ENCODE peak calls at places on chromosomes 11 and 22, in seven cellular contexts. E is H54, Y is GM12891, G is endothelial cell of umbilical vein, U is tibial nerve, P is uterus, V is IMR-90. N is an unnamed sample.

GRCh38 chr22:41525450-41526225 is 18.6 kb downstream of the POLR3H start:
- DNase-seq in E (no peak), Y (no peak), G (no peak), U (no peak), P (no peak), V (no peak), N (no peak)

GRCh38 chr22:40534379-40535188 is 101.9 kb downstream of the MRTFA start:
- DNase-seq in E (no peak), Y (no peak), G (peak), U (no peak), P (no peak), V (peak), N (no peak)

GRCh38 chr11:89177691-89178231 is at the start of gene TYR:
- DNase-seq in E (no peak), Y (no peak), G (no peak), U (no peak), P (no peak), V (no peak), N (no peak)

GRCh38 chr11:118221419-118221818 is 3.4 kb downstream of the JAML start:
- DNase-seq in E (no peak), Y (no peak), G (no peak), U (no peak), P (no peak), V (no peak), N (no peak)

GRCh38 chr11:72111803-72112540 is 523 bp downstream of the ANAPC15 start:
- DNase-seq in E (peak), Y (peak), G (peak), U (peak), P (peak), V (peak), N (no peak)

GRCh38 chr11:70782401-70782913 is 384.1 kb downstream of the CTTN start:
- DNase-seq in E (no peak), Y (no peak), G (no peak), U (no peak), P (no peak), V (no peak), N (no peak)

GRCh38 chr11:64793271-64794160 is 9.5 kb downstream of the MAP4K2 start:
- DNase-seq in E (no peak), Y (no peak), G (no peak), U (no peak), P (no peak), V (no peak), N (no peak)

GRCh38 chr11:35305670-35306382 is 113.5 kb downstream of the SLC1A2 start:
- DNase-seq in E (peak), Y (peak), G (peak), U (no peak), P (no peak), V (peak), N (peak)

GRCh38 chr22:47102081-47102480 is 339.6 kb downstream of the TBC1D22A start:
- DNase-seq in E (no peak), Y (no peak), G (no peak), U (no peak), P (no peak), V (no peak), N (no peak)

GRCh38 chr11:11086979-11087378 is 229.1 kb upstream of the ZBED5 start:
- DNase-seq in E (no peak), Y (no peak), G (no peak), U (no peak), P (no peak), V (no peak), N (no peak)

GRCh38 chr22:43440556-43440955 is 28.7 kb downstream of the MPPED1 start:
- DNase-seq in E (no peak), Y (no peak), G (no peak), U (no peak), P (no peak), V (no peak), N (no peak)

GRCh38 chr11:6635082-6635932 is 16.1 kb upstream of the TPP1 start:
- DNase-seq in E (peak), Y (no peak), G (peak), U (peak), P (peak), V (peak), N (no peak)

GRCh38 chr11:24760681-24761080 is 263.8 kb downstream of the LUZP2 start:
- DNase-seq in E (no peak), Y (no peak), G (no peak), U (no peak), P (no peak), V (peak), N (no peak)

GRCh38 chr11:57647960-57648776 is 1.5 kb downstream of the YPEL4 start:
- DNase-seq in E (no peak), Y (no peak), G (no peak), U (no peak), P (no peak), V (no peak), N (peak)

GRCh38 chr11:9076661-9077060 is 14.7 kb downstream of the SCUBE2 start:
- DNase-seq in E (no peak), Y (no peak), G (no peak), U (no peak), P (no peak), V (no peak), N (no peak)

GRCh38 chr11:64203421-64204079 is 3.0 kb upstream of the FERMT3 start:
- DNase-seq in E (no peak), Y (no peak), G (no peak), U (no peak), P (no peak), V (no peak), N (no peak)

DNA sequence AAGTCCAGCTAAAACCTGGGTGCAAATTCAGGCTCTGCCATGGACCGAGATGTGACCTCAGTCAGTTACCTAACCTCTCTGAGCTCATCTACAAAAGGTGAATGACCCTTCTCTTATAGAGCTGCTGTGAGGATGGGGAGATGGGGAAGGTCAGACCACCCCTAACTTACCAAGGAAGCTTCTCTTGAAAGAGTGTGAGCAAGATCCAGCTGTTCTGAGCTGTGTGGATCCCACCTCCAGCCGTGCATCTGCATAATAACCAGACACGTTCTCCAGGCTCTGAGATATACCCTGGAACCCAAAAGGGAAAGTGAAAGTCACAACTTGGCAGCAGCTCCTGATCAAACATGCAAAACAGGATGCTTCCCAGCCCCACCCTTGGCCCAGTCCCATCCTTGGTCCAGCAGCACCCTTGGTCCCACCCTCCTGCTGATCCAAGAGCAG is at the start of gene APOL3:
- DNase-seq in E (peak), Y (no peak), G (peak), U (peak), P (peak), V (peak), N (no peak)
- TF ChIP-seq POLR2A in E (no peak), Y (peak), G (no peak), U (peak), P (peak), V (no peak), N (no peak)

DNA sequence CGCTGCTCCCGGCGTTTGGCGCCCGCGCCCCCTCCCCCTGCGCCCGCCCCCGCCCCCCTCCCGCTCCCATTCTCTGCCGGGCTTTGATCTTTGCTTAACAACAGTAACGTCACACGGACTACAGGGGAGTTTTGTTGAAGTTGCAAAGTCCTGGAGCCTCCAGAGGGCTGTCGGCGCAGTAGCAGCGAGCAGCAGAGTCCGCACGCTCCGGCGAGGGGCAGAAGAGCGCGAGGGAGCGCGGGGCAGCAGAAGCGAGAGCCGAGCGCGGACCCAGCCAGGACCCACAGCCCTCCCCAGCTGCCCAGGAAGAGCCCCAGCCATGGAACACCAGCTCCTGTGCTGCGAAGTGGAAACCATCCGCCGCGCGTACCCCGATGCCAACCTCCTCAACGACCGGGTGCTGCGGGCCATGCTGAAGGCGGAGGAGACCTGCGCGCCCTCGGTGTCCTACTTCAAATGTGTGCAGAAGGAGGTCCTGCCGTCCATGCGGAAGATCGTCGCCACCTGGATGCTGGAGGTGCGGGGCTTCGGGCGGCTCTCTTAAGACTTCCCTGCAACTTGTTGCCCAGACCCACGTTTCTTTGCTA is at the start of gene CCND1:
- DNase-seq in E (peak), Y (no peak), G (peak), U (peak), P (peak), V (peak), N (no peak)
- TF ChIP-seq POLR2A in E (peak), Y (peak), G (peak), U (peak), P (peak), V (peak), N (peak)

GRCh38 chr22:37594237-37594636 is 14.3 kb upstream of the LGALS2 start:
- DNase-seq in E (no peak), Y (no peak), G (no peak), U (no peak), P (no peak), V (no peak), N (no peak)

GRCh38 chr22:37589607-37590006 is 9.7 kb upstream of the LGALS2 start:
- DNase-seq in E (no peak), Y (no peak), G (no peak), U (no peak), P (no peak), V (no peak), N (no peak)

GRCh38 chr22:37591823-37592404 is 12.0 kb upstream of the LGALS2 start:
- DNase-seq in E (no peak), Y (no peak), G (no peak), U (no peak), P (no peak), V (no peak), N (no peak)

GRCh38 chr22:37588540-37589215 is 8.8 kb upstream of the LGALS2 start:
- DNase-seq in E (no peak), Y (no peak), G (no peak), U (no peak), P (no peak), V (no peak), N (no peak)
- TF ChIP-seq POLR2A in E (no peak), Y (no peak), G (no peak), U (no peak), P (no peak), V (no peak), N (no peak)

GRCh38 chr22:20580179-20580578 is 72.8 kb downstream of the MED15 start:
- DNase-seq in E (no peak), Y (no peak), G (no peak), U (no peak), P (no peak), V (no peak), N (no peak)

GRCh38 chr22:20578192-20578591 is 70.8 kb downstream of the MED15 start:
- DNase-seq in E (no peak), Y (no peak), G (no peak), U (no peak), P (no peak), V (no peak), N (no peak)

GRCh38 chr22:20577549-20577975 is 70.2 kb downstream of the MED15 start:
- DNase-seq in E (no peak), Y (no peak), G (no peak), U (peak), P (no peak), V (no peak), N (no peak)

GRCh38 chr22:20579273-20580120 is 72.1 kb downstream of the MED15 start:
- DNase-seq in E (no peak), Y (no peak), G (no peak), U (no peak), P (no peak), V (no peak), N (no peak)

DNA sequence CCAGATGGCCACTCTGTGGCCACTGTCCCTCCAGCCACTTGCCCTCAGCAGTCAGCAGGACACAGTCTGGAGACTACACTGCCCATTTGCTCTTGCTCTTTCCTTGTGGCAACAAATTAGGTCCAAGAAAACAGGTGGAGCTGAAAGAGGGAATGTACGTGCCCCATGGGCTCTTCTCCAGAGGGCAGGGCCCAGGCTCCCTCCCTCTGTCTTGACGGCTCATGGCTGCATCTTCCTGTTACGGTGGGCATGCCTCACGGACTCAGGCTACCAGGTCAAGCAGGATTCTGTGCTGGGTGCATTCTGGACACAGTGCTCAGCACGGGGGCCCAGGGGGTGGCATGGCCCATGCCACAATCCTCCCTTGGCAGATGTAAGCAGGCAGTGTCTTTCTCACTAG is 71.3 kb downstream of the MED15 start:
- DNase-seq in E (no peak), Y (no peak), G (no peak), U (no peak), P (no peak), V (no peak), N (no peak)
- TF ChIP-seq POLR2A in E (no peak), Y (no peak), G (no peak), U (no peak), P (no peak), V (no peak), N (no peak)

GRCh38 chr22:38009000-38009806 is 24.8 kb upstream of the SOX10 start:
- DNase-seq in E (no peak), Y (no peak), G (no peak), U (no peak), P (no peak), V (no peak), N (no peak)
- TF ChIP-seq POLR2A in E (no peak), Y (no peak), G (no peak), U (no peak), P (no peak), V (no peak), N (no peak)

N was measured in H1.